ENCODE peak calls at places on chromosomes 4 and X, in five cellular contexts. D, C, O, V and Y are unnamed samples.

GRCh38 chr4:109412805-109413204 is 20.8 kb upstream of the SEC24B start:
- ATAC-seq in D (no peak), C (peak), O (no peak), V (no peak), Y (no peak)

GRCh38 chr4:84730375-84730774 is 147.4 kb downstream of the CDS1 start:
- ATAC-seq in D (no peak), C (no peak), O (no peak), V (no peak), Y (no peak)

GRCh38 chr4:38453253-38453881 is 210.6 kb upstream of the KLF3 start:
- ATAC-seq in D (no peak), C (no peak), O (no peak), V (no peak), Y (no peak)

GRCh38 chr4:113633467-113633866 is 128.1 kb downstream of the CAMK2D start:
- ATAC-seq in D (no peak), C (peak), O (no peak), V (no peak), Y (no peak)

GRCh38 chr4:118842055-118842454 is 6.1 kb upstream of the SEC24D start:
- ATAC-seq in D (no peak), C (no peak), O (no peak), V (no peak), Y (no peak)

GRCh38 chr4:145186719-145187118 is 6.3 kb upstream of the OTUD4 start:
- ATAC-seq in D (no peak), C (no peak), O (peak), V (no peak), Y (no peak)

GRCh38 chr4:185265942-185266341 is 56.5 kb downstream of the SNX25 start:
- ATAC-seq in D (peak), C (no peak), O (peak), V (no peak), Y (no peak)

GRCh38 chrX:150599226-150599625 is 30.8 kb downstream of the MTM1 start:
- ATAC-seq in D (no peak), C (no peak), O (no peak), V (peak), Y (no peak)

GRCh38 chrX:139121616-139122286 is 408.8 kb upstream of the F9 start:
- ATAC-seq in D (no peak), C (no peak), O (no peak), V (no peak), Y (no peak)

GRCh38 chr4:53717064-53717549 is 125.8 kb upstream of the LNX1 start:
- ATAC-seq in D (no peak), C (no peak), O (no peak), V (no peak), Y (no peak)

GRCh38 chr4:103098331-103098730 is 1.3 kb downstream of the BDH2 start:
- ATAC-seq in D (no peak), C (no peak), O (no peak), V (no peak), Y (no peak)